ENCODE peak calls at places on chromosomes 6 and 20, in ten cellular contexts. F, T, K, O, L, Q, Z, X, M and H are unnamed samples.
A peak's percentile ranks its signal among the peaks of the same experiment; 100 is the strongest.

GRCh38 chr20:53959849-53960585 is 110.4 kb downstream of the BCAS1 start:
- DNase-seq in O (no peak), Q (peak; percentile 31), L (no peak), T (no peak), Z (no peak), K (no peak), F (no peak), X (peak; percentile 44), M (no peak), H (no peak)

GRCh38 chr6:155272353-155273222 is 8.8 kb downstream of the CLDN20 start:
- DNase-seq in X (no peak), F (no peak), O (no peak), Q (peak; percentile 56), L (no peak), Z (peak; percentile 29), T (no peak), K (no peak), M (peak; percentile 35), H (no peak)

GRCh38 chr6:53938810-53939209 is 144.0 kb downstream of the LRRC1 start:
- DNase-seq in Z (no peak), F (no peak), O (no peak), L (no peak), Q (no peak), K (no peak), M (peak; percentile 64), X (no peak), T (no peak), H (no peak)

GRCh38 chr6:35552285-35552917 is 39.7 kb upstream of the TULP1 start:
- DNase-seq in K (peak; percentile 51), Z (peak; percentile 24), T (peak; percentile 37), Q (no peak), M (peak; percentile 35), O (no peak), F (peak; percentile 56), L (no peak), X (peak; percentile 45), H (peak; percentile 78)

GRCh38 chr6:125245523-125246264 is 56.1 kb downstream of the HDDC2 start:
- DNase-seq in O (no peak), M (no peak), L (no peak), Z (no peak), Q (no peak), T (no peak), F (peak; percentile 45), K (no peak), X (no peak), H (no peak)

GRCh38 chr6:34143884-34144580 is 1.9 kb downstream of the GRM4 start:
- DNase-seq in O (no peak), Z (peak; percentile 69), X (no peak), L (no peak), M (no peak), F (no peak), Q (no peak), T (peak; percentile 63), K (no peak), H (peak; percentile 56)

GRCh38 chr6:95790787-95791186 is 213.5 kb downstream of the MANEA start:
- DNase-seq in L (no peak), M (no peak), X (no peak), Z (no peak), T (no peak), O (no peak), Q (no peak), F (no peak), K (no peak), H (no peak)

GRCh38 chr20:53957421-53958172 is 112.8 kb downstream of the BCAS1 start:
- DNase-seq in X (no peak), F (no peak), L (no peak), Q (no peak), M (peak; percentile 16), O (no peak), K (no peak), Z (no peak), T (peak; percentile 36), H (no peak)

GRCh38 chr20:1377984-1378742 is 14.7 kb downstream of the FKBP1A start:
- DNase-seq in X (no peak), Z (no peak), Q (no peak), M (peak; percentile 67), T (no peak), K (no peak), F (no peak), O (no peak), L (no peak), H (no peak)

GRCh38 chr20:1381753-1382591 is 10.9 kb downstream of the FKBP1A start:
- DNase-seq in F (no peak), Z (no peak), X (no peak), K (no peak), L (no peak), O (no peak), M (peak; percentile 63), T (no peak), Q (no peak), H (no peak)

GRCh38 chr20:1386323-1386722 is 6.5 kb downstream of the FKBP1A start:
- DNase-seq in T (no peak), L (no peak), Q (no peak), Z (no peak), K (no peak), F (no peak), X (no peak), O (no peak), M (no peak), H (no peak)

GRCh38 chr20:1383621-1384404 is 9.0 kb downstream of the FKBP1A start:
- DNase-seq in F (no peak), Q (no peak), L (no peak), O (no peak), M (no peak), T (no peak), K (no peak), Z (peak; percentile 35), X (no peak), H (no peak)

GRCh38 chr20:1382670-1383069 is 10.2 kb downstream of the FKBP1A start:
- DNase-seq in Q (peak; percentile 57), F (no peak), O (no peak), M (peak; percentile 17), K (no peak), Z (no peak), X (no peak), T (no peak), L (peak; percentile 73), H (no peak)
- H3K27ac ChIP-seq in Q (peak overlapping the region; percentile 80), F (peak overlapping the region; percentile 59), O (peak overlapping the region; percentile 74), M (peak overlapping the region; percentile 30), K (peak overlapping the region; percentile 37), Z (no peak overlapping the region), X (no peak overlapping the region), T (peak overlapping the region; percentile 0), L (peak overlapping the region; percentile 59), H (no peak overlapping the region)

DNA sequence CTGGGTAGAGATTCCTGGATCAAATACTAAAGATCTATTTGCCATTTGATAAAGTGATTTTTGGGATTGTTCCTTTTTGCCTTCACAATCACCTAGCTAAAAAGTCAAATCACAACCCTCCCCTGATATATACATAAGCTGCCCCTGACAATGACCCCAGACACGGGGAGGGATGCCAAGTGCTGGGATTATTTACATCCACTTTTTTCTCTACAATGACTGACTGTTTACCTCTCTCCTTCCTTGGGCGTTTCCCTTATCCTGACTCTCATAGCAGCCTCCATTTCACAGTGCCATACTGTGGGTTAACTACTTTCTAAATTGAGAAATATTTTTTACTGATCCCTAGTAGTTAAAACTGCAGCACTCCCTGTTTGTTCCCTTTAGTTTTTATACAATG is 150.8 kb upstream of the TMEM170B start:
- DNase-seq in M (no peak), F (no peak), Q (no peak), K (no peak), Z (no peak), X (no peak), T (no peak), L (no peak), O (no peak), H (no peak)
- TF ChIP-seq CTCF in M (no peak), F (no peak), Q (no peak), K (no peak), Z (no peak), X (no peak), T (no peak), L (no peak), O (no peak), H (no peak)

GRCh38 chr20:13870349-13870748 is 85.5 kb downstream of the NDUFAF5 start:
- DNase-seq in F (no peak), K (no peak), L (no peak), T (no peak), Z (no peak), O (no peak), X (no peak), Q (no peak), M (no peak), H (no peak)

GRCh38 chr20:13874269-13875158 is 89.7 kb downstream of the NDUFAF5 start:
- DNase-seq in F (no peak), T (no peak), Q (no peak), L (no peak), Z (no peak), M (no peak), X (no peak), K (no peak), O (no peak), H (no peak)

GRCh38 chr20:13875265-13875811 is 90.5 kb downstream of the NDUFAF5 start:
- DNase-seq in Q (no peak), O (no peak), M (no peak), K (no peak), F (no peak), X (no peak), T (no peak), Z (no peak), L (no peak), H (no peak)

GRCh38 chr20:13877789-13878188 is 93.0 kb downstream of the NDUFAF5 start:
- DNase-seq in O (no peak), K (no peak), L (peak; percentile 74), F (no peak), Q (no peak), T (no peak), Z (no peak), M (no peak), X (no peak), H (no peak)

DNA sequence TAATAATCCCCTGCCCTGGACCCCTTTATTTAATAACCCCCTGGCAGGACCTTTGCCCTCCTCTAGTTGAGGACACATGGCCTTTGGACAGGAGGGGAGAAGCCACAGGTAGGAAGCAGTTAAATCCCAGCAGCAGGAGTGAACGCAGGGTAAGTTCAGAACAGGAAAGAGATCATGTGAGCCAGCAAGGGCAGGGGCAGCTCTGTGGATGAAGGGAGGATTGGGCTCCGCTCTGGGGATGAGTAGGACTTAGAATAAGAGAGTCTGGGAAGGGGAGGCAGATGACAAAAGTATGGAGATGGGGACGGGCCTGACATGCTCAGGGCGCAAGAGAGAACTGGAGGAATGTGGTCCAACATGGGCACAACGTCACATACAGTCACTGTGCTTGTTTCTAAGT is 89.0 kb downstream of the NDUFAF5 start:
- DNase-seq in T (no peak), O (no peak), K (no peak), F (no peak), L (no peak), Z (no peak), M (no peak), X (no peak), Q (no peak), H (no peak)
- H3K27ac ChIP-seq in T (no peak overlapping the region), O (no peak overlapping the region), K (no peak overlapping the region), F (peak overlapping the region; percentile 34), L (no peak overlapping the region), Z (no peak overlapping the region), M (no peak overlapping the region), X (no peak overlapping the region), Q (peak overlapping the region; percentile 61), H (no peak overlapping the region)

GRCh38 chr6:113464959-113465358 is 392.2 kb upstream of the MARCKS start:
- DNase-seq in Q (no peak), L (no peak), O (no peak), F (no peak), T (peak; percentile 32), K (no peak), X (peak; percentile 72), Z (peak; percentile 28), M (peak; percentile 85), H (no peak)

GRCh38 chr6:113457751-113458150 is 399.4 kb upstream of the MARCKS start:
- DNase-seq in Z (no peak), L (no peak), F (no peak), X (no peak), O (no peak), Q (no peak), T (no peak), K (no peak), M (no peak), H (no peak)

GRCh38 chr6:113458368-113459010 is 398.7 kb upstream of the MARCKS start:
- DNase-seq in O (no peak), Q (no peak), L (no peak), Z (no peak), K (no peak), F (no peak), T (no peak), X (peak; percentile 54), M (peak; percentile 45), H (no peak)

GRCh38 chr6:113464536-113464935 is 392.6 kb upstream of the MARCKS start:
- DNase-seq in F (no peak), L (no peak), M (no peak), X (no peak), Q (no peak), O (no peak), K (no peak), Z (no peak), T (no peak), H (no peak)

DNA sequence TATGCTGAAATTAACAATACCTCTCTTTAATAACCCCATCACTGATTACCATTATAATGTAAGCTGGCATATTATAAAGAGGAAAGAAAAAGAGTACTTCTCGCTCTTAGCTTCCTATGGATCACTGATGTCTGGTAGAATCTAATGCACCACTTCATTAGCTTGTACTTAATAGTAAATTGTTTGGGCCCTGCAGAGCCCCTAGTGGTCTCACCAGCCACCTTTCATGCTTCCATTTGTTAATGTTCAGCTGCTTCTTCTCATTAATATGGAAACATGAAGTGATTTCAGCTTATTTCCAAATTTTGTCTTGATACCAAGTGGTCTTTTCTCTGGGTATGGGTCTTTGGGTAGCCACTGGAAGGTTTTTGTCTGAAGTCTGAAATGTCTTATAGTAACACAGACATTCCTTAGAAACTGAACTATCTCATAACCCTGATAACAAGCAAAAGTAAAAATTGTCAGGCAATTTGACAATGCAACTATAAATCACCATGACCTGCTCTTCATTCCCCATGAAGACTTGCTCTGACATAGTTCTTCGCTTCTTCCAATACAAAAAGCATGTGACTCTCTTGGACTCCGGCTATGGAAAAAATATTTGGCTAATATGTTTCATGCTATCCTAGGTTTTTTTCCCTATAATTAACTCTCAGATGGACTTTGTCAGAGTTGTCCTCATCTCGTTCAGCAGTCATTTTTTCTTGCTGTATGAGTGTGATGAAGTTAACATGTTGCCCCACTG is 395.8 kb upstream of the MARCKS start:
- DNase-seq in L (no peak), X (peak; percentile 55), M (peak; percentile 52), K (no peak), F (no peak), T (peak; percentile 24), O (no peak), Z (no peak), Q (no peak), H (no peak)
- TF ChIP-seq CTCF in L (no peak), X (peak; percentile 69), M (peak; percentile 16), K (no peak), F (no peak), T (peak; percentile 55), O (no peak), Z (no peak), Q (no peak), H (no peak)